ENCODE peak calls at places on chromosomes 4 and X, in five cellular contexts. Y, F, W, N and Q are unnamed samples.

GRCh38 chr4:100108869-100109268 is 81.4 kb downstream of the DDIT4L start:
- DNase-seq in F (no peak), N (no peak), Y (no peak), W (no peak), Q (no peak)

GRCh38 chr4:39855909-39856512 is 121.7 kb downstream of the PDS5A start:
- DNase-seq in F (no peak), N (no peak), W (no peak), Y (peak; percentile 55), Q (peak; percentile 40)

GRCh38 chr4:98631506-98631905 is 26.9 kb downstream of the TSPAN5 start:
- DNase-seq in F (no peak), N (no peak), W (no peak), Y (no peak), Q (no peak)

GRCh38 chrX:16843208-16843909 is 26.8 kb downstream of the RBBP7 start:
- DNase-seq in F (no peak), Y (no peak), N (no peak), W (no peak), Q (no peak)

GRCh38 chr4:8648816-8649630 is 56.5 kb downstream of the CPZ start:
- DNase-seq in W (no peak), Y (no peak), N (no peak), F (peak; percentile 42), Q (no peak)

GRCh38 chr4:28479666-28480065 is 1619.0 kb downstream of the STIM2 start:
- DNase-seq in F (no peak), W (no peak), Y (no peak), N (no peak), Q (no peak)

GRCh38 chrX:146581981-146582712 is 227.4 kb upstream of the CXorf51B start:
- DNase-seq in F (peak; percentile 50), Y (no peak), W (peak; percentile 7), N (no peak), Q (no peak)

GRCh38 chr4:110823251-110823650 is 200.4 kb upstream of the PITX2 start:
- DNase-seq in F (no peak), W (no peak), N (no peak), Y (peak; percentile 20), Q (peak; percentile 82)

GRCh38 chrX:38768079-38768478 is 33.2 kb upstream of the MID1IP1 start:
- DNase-seq in Y (peak; percentile 6), N (no peak), F (no peak), W (no peak), Q (no peak)

GRCh38 chr4:147325566-147325965 is 155.3 kb upstream of the EDNRA start:
- DNase-seq in W (no peak), N (no peak), F (no peak), Y (no peak), Q (no peak)

GRCh38 chr4:102061133-102061532 is 270.6 kb downstream of the BANK1 start:
- DNase-seq in W (no peak), N (no peak), Y (no peak), F (no peak), Q (no peak)

GRCh38 chrX:151763711-151764110 is 29.2 kb downstream of the CNGA2 start:
- DNase-seq in N (no peak), Y (no peak), W (no peak), F (no peak), Q (no peak)

GRCh38 chr4:86934147-86934771 is 552 bp upstream of the AFF1 start:
- DNase-seq in F (peak; percentile 65), Y (no peak), N (no peak), W (peak; percentile 31), Q (no peak)

GRCh38 chrX:41386222-41386990 is 52.4 kb downstream of the DDX3X start:
- DNase-seq in N (no peak), Y (no peak), W (no peak), F (no peak), Q (no peak)

GRCh38 chr4:57075353-57075752 is 34.8 kb downstream of the IGFBP7 start:
- DNase-seq in Y (no peak), N (no peak), W (no peak), F (no peak), Q (no peak)

GRCh38 chr4:27616166-27616565 is 755.5 kb downstream of the STIM2 start:
- DNase-seq in W (no peak), F (no peak), N (no peak), Y (no peak), Q (peak; percentile 42)

GRCh38 chr4:67292045-67292444 is 253.3 kb downstream of the CENPC start:
- DNase-seq in N (no peak), Y (no peak), F (no peak), W (no peak), Q (no peak)

GRCh38 chrX:10902001-10902400 is 209.1 kb upstream of the HCCS start:
- DNase-seq in W (no peak), F (no peak), N (no peak), Y (peak; percentile 48), Q (no peak)

GRCh38 chrX:154419688-154420401 is 8.5 kb downstream of the TAFAZZIN start:
- DNase-seq in W (no peak), Y (no peak), F (no peak), N (no peak), Q (no peak)

GRCh38 chrX:20294284-20294683 is 27.6 kb upstream of the RPS6KA3 start:
- DNase-seq in F (no peak), N (no peak), W (no peak), Y (no peak), Q (no peak)

GRCh38 chr4:140343303-140343702 is 30.1 kb upstream of the SCOC start:
- DNase-seq in Y (peak; percentile 25), N (no peak), F (no peak), W (no peak), Q (peak; percentile 10)

GRCh38 chr4:107520368-107520767 is 199.7 kb downstream of the PAPSS1 start:
- DNase-seq in W (no peak), Y (no peak), F (no peak), N (no peak), Q (no peak)

GRCh38 chr4:172881645-172882044 is 287.0 kb upstream of the GALNT7 start:
- DNase-seq in N (no peak), W (no peak), F (no peak), Y (no peak), Q (no peak)

GRCh38 chrX:133151320-133151719 is 54.4 kb upstream of the USP26 start:
- DNase-seq in F (no peak), W (no peak), N (no peak), Y (peak; percentile 43), Q (peak; percentile 2)

DNA sequence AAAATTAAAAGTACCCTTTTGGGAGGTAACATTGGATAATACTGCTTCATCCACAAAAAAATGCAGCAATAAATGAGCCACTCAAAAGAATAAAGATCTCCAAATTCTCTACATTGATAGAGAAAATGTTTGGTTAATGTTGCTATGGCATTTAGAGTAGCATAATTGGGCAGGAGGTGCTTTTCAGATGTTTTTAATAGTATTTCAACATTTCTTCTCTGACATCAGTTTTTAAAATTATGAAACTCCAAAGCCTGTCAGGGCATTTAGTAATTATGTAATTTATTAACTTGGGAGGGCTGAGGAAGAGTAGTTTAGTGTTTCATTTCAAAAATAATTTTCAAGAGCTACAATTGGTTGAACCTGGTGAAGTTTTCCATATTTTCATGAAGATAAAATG is 211.3 kb upstream of the INTU start:
- DNase-seq in W (no peak), F (no peak), N (no peak), Y (no peak), Q (no peak)
- H3K27ac ChIP-seq in W (no peak overlapping the region), F (no peak overlapping the region), N (no peak overlapping the region), Y (no peak overlapping the region), Q (no peak overlapping the region)

GRCh38 chr4:6742989-6743388 is 27.0 kb downstream of the BLOC1S4 start:
- DNase-seq in W (no peak), F (no peak), N (no peak), Y (no peak), Q (no peak)
- TF ChIP-seq CTCF in W (no peak), F (no peak), N (no peak), Y (no peak), Q (no peak)

DNA sequence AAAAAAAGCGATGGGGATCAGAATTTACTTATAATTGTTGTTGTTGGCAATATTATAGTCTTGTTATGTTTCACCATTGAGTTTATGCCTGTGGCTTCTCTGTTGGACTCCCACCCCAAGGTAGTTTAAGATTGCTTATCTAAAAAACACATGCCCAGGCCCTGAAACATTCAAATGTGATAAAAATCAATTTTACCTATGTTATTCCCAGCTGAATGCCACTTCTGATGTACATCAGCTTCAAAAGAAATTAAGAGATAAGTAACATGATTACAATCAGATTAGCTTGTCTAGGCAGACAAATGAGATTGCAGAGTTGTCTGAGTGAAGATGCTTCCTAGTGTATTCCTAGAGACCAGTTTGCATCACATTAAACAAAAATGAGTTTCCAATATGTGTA is 484.7 kb downstream of the PCDH7 start:
- DNase-seq in W (no peak), Y (no peak), N (no peak), F (no peak), Q (no peak)
- H3K4me1 ChIP-seq in W (no peaks in the 10 kb centered on the region), Y (no peaks in the 10 kb centered on the region), N (no peaks in the 10 kb centered on the region), F (no peaks in the 10 kb centered on the region), Q (no peaks in the 10 kb centered on the region)

GRCh38 chrX:18441780-18442367 is 16.5 kb downstream of the CDKL5 start:
- DNase-seq in W (no peak), N (no peak), F (peak; percentile 50), Y (no peak), Q (no peak)
- H3K27ac ChIP-seq in W (no peak overlapping the region), N (no peak overlapping the region), F (no peak overlapping the region), Y (no peak overlapping the region), Q (no peak overlapping the region)

GRCh38 chr4:185638548-185639301 is 103.4 kb upstream of the PDLIM3 start:
- DNase-seq in F (peak; percentile 71), Y (no peak), W (no peak), N (peak; percentile 23), Q (no peak)

GRCh38 chr4:185638093-185638492 is 102.8 kb upstream of the PDLIM3 start:
- DNase-seq in F (no peak), W (no peak), N (no peak), Y (no peak), Q (no peak)

GRCh38 chr4:185642907-185643306 is 107.6 kb upstream of the PDLIM3 start:
- DNase-seq in N (no peak), W (no peak), Y (no peak), F (no peak), Q (no peak)

GRCh38 chr4:185644408-185644807 is 109.1 kb upstream of the PDLIM3 start:
- DNase-seq in F (no peak), N (no peak), Y (no peak), W (no peak), Q (no peak)

DNA sequence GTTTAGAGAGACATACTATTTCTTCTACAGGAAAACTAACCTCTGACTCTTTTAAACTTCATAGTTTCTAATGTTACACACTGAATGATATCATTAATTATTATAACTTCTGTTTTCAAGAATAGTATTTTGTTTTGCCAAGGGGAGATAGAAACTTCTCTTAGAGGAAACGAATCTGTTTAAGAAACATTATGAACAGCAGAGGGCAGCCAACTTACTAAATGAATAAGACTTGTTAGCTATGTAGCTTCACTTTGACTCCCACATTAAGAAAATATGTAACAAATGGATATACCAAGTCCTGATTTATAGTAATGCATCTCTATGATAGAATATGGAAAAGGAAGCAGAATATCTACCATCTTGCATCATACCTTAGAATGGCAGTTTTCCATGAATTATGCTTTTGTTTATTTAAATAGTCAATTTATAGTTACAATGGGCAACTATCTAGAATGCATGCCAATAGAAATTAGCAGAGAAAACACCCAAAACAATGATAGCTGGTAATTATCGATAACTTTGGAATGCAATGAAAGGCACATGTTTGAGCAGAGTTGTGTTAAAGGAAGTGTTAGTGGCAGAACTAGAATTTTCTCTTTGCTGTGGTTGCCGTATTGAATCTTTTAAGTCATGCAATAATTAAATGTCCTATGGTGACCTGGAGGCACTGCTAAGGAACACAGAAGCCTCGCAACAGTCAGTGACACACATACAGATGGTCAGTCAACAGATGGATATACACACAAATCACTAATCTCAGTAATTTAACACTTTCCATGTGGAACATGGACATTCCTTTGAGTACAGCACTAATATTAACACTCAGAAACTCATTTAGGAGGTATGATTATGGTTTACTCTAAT is 105.7 kb upstream of the PDLIM3 start:
- DNase-seq in F (no peak), N (no peak), W (peak; percentile 69), Y (peak; percentile 50), Q (peak; percentile 17)
- TF ChIP-seq CTCF in F (peak; percentile 79), N (peak; percentile 55), W (peak; percentile 48), Y (peak; percentile 18), Q (peak; percentile 67)

GRCh38 chr4:185018834-185019450 is 652 bp downstream of the HELT start:
- DNase-seq in Y (peak; percentile 40), W (no peak), F (peak; percentile 83), N (no peak), Q (no peak)
- H3K4me1 ChIP-seq in Y (no peaks in the 10 kb centered on the region), W (peaks cover 22% of the 10 kb centered on the region), F (peaks cover 10% of the 10 kb centered on the region), N (peaks cover 36% of the 10 kb centered on the region), Q (no peaks in the 10 kb centered on the region)